ENCODE peak calls at places on chromosomes 1 and 21, in five cellular contexts. X is germinal center, D is stromal cell of bone marrow, S is amniotic epithelial cell, H is GDM1. F is an unnamed sample.

GRCh38 chr21:46116189-46116845 is 18.4 kb downstream of the COL6A2 start:
- DNase-seq in X (no peak), S (no peak), H (no peak), D (no peak), F (no peak)

GRCh38 chr1:68293122-68293521 is 60.8 kb upstream of the WLS start:
- DNase-seq in S (peak; percentile 77), H (no peak), X (no peak), D (no peak), F (no peak)

GRCh38 chr1:41844255-41844654 is 74.5 kb downstream of the HIVEP3 start:
- DNase-seq in X (no peak), D (no peak), S (no peak), H (no peak), F (no peak)

GRCh38 chr1:75630004-75630403 is 19.1 kb upstream of the SLC44A5 start:
- DNase-seq in X (no peak), H (no peak), S (no peak), D (no peak), F (no peak)

GRCh38 chr1:63669151-63669961 is 76.1 kb downstream of the PGM1 start:
- DNase-seq in S (no peak), H (no peak), X (no peak), D (no peak), F (no peak)

GRCh38 chr1:67939176-67939751 is 106.0 kb upstream of the GNG12 start:
- DNase-seq in S (no peak), D (no peak), H (no peak), X (no peak), F (peak; percentile 80)

GRCh38 chr1:2130871-2131289 is 63.7 kb downstream of the FAAP20 start:
- DNase-seq in X (no peak), S (no peak), D (no peak), H (no peak), F (no peak)

GRCh38 chr21:31897311-31897710 is 24.5 kb downstream of the HUNK start:
- DNase-seq in S (no peak), D (no peak), X (no peak), H (no peak), F (no peak)

F was measured in esophagus muscularis mucosa.